ENCODE peak calls at places on chromosomes 13 and 19, in ten cellular contexts. B, G, V, I, J, L, E, D, P and R are unnamed samples.

GRCh38 chr19:43625918-43626579 is 6.6 kb upstream of the ZNF428 start:
- DNase-seq in B (peak), G (no peak), V (no peak), I (no peak), J (no peak), L (no peak), E (no peak), D (no peak), P (no peak), R (peak)

GRCh38 chr13:48770372-48770771 is 116.6 kb downstream of the CYSLTR2 start:
- DNase-seq in B (no peak), G (no peak), V (no peak), I (no peak), J (no peak), L (no peak), E (no peak), D (no peak), P (no peak), R (no peak)

GRCh38 chr13:105341256-105341655 is 1194.2 kb downstream of the EFNB2 start:
- DNase-seq in B (no peak), G (no peak), V (no peak), I (no peak), J (no peak), L (no peak), E (no peak), D (no peak), P (no peak), R (no peak)

GRCh38 chr13:51261610-51262249 is 39.5 kb downstream of the FAM124A start:
- DNase-seq in B (no peak), G (no peak), V (no peak), I (no peak), J (no peak), L (no peak), E (no peak), D (no peak), P (no peak), R (no peak)

GRCh38 chr19:39704181-39705044 is at the start of gene LGALS14:
- DNase-seq in B (no peak), G (no peak), V (no peak), I (no peak), J (no peak), L (no peak), E (no peak), D (no peak), P (no peak), R (no peak)

GRCh38 chr19:40802300-40803169 is 3.5 kb downstream of the EGLN2 start:
- DNase-seq in B (no peak), G (no peak), V (no peak), I (no peak), J (peak), L (no peak), E (no peak), D (no peak), P (no peak), R (peak)

GRCh38 chr13:82717249-82717648 is 1165.0 kb downstream of the SLITRK1 start:
- DNase-seq in B (no peak), G (peak), V (no peak), I (peak), J (peak), L (no peak), E (peak), D (no peak), P (no peak), R (peak)

GRCh38 chr13:90485441-90485840 is 862.0 kb upstream of the MIR17HG start:
- DNase-seq in B (peak), G (peak), V (no peak), I (peak), J (peak), L (no peak), E (no peak), D (peak), P (no peak), R (no peak)

GRCh38 chr13:98478134-98479129 is 98.5 kb downstream of the STK24 start:
- DNase-seq in B (peak), G (no peak), V (no peak), I (peak), J (no peak), L (no peak), E (no peak), D (no peak), P (no peak), R (no peak)

GRCh38 chr19:30036154-30037129 is 94.4 kb downstream of the URI1 start:
- DNase-seq in B (no peak), G (peak), V (no peak), I (peak), J (peak), L (no peak), E (no peak), D (no peak), P (no peak), R (no peak)